ENCODE peak calls at places on chromosome 3, in ten cellular contexts. Q, A, T, K, R, G, X, S, I and L are unnamed samples.

GRCh38 chr3:65729553-65729952 is 309.2 kb downstream of the MAGI1 start:
- DNase-seq in I (no peak), K (no peak), X (no peak), G (no peak), Q (no peak), T (no peak), R (no peak), A (peak), S (no peak), L (no peak)

GRCh38 chr3:35675206-35675605 is 35.9 kb downstream of the ARPP21 start:
- DNase-seq in T (no peak), S (no peak), K (no peak), G (no peak), R (no peak), X (no peak), Q (no peak), A (no peak), I (no peak), L (no peak)

GRCh38 chr3:192835818-192836468 is 81.7 kb downstream of the MB21D2 start:
- DNase-seq in R (peak), A (no peak), G (no peak), X (no peak), T (peak), S (no peak), I (no peak), K (no peak), Q (no peak), L (no peak)

GRCh38 chr3:151431940-151432339 is 28.9 kb downstream of the IGSF10 start:
- DNase-seq in X (no peak), T (no peak), I (no peak), A (no peak), R (no peak), G (no peak), S (no peak), K (no peak), Q (no peak), L (peak)

GRCh38 chr3:112004187-112004586 is 5.5 kb downstream of the TAGLN3 start:
- DNase-seq in R (no peak), T (no peak), G (no peak), K (no peak), Q (no peak), X (no peak), A (no peak), I (no peak), S (no peak), L (no peak)

GRCh38 chr3:47313341-47314055 is 30.8 kb downstream of the KLHL18 start:
- DNase-seq in S (no peak), T (no peak), G (no peak), I (no peak), Q (no peak), X (no peak), R (no peak), A (no peak), K (no peak), L (no peak)

GRCh38 chr3:139120336-139120971 is 75.8 kb upstream of the PRR23C start:
- DNase-seq in Q (no peak), X (peak), A (no peak), S (no peak), I (no peak), G (no peak), T (no peak), R (no peak), K (no peak), L (peak)

GRCh38 chr3:118262800-118263402 is 771.7 kb downstream of the IGSF11 start:
- DNase-seq in R (no peak), G (no peak), I (no peak), X (no peak), S (no peak), Q (no peak), K (no peak), A (no peak), T (no peak), L (no peak)

GRCh38 chr3:124995460-124995994 is 60.3 kb downstream of the HEG1 start:
- DNase-seq in S (no peak), K (peak), G (peak), I (no peak), A (peak), X (no peak), T (peak), R (peak), Q (peak), L (no peak)

GRCh38 chr3:53114412-53115074 is 15.7 kb downstream of the RFT1 start:
- DNase-seq in X (no peak), A (no peak), I (no peak), K (no peak), T (no peak), Q (no peak), S (no peak), G (no peak), R (no peak), L (no peak)

GRCh38 chr3:53109822-53110771 is 20.1 kb downstream of the RFT1 start:
- DNase-seq in G (no peak), X (no peak), Q (peak), R (peak), I (no peak), S (no peak), A (peak), T (peak), K (no peak), L (no peak)

GRCh38 chr3:53113293-53114010 is 16.8 kb downstream of the RFT1 start:
- DNase-seq in S (no peak), T (no peak), R (peak), I (no peak), G (no peak), K (no peak), Q (no peak), X (no peak), A (no peak), L (no peak)

GRCh38 chr3:53116956-53117355 is 13.3 kb downstream of the RFT1 start:
- DNase-seq in I (no peak), Q (no peak), G (no peak), T (no peak), A (no peak), K (no peak), R (no peak), S (no peak), X (no peak), L (no peak)

DNA sequence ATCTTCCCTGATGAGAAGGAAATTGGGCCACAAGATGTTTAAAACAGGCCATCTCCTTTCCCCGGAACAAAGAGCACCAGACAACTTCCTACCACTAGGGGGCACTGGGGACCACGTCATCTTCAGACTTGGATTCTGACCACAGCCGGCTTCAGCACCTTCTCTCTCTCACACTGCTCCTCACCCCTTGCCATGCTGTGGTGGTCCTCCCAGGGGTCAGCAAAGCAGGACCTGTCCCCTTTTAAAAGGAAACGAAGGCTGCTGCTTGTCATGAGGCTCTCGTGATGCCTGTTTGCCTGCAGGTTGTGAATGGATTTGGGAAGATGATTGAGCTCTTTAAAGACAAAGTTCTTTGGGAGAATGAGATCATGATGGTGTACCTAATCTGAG is 16.2 kb downstream of the RFT1 start:
- DNase-seq in K (peak), I (no peak), S (peak), Q (peak), X (peak), G (peak), R (peak), T (peak), A (peak), L (peak)
- TF ChIP-seq POLR2AphosphoS5 in K (no peak), I (no peak), S (no peak), Q (no peak), X (no peak), G (no peak), R (no peak), T (no peak), A (no peak), L (no peak)

GRCh38 chr3:30681276-30682211 is 75.1 kb downstream of the TGFBR2 start:
- DNase-seq in Q (no peak), S (no peak), T (no peak), K (no peak), R (peak), A (peak), G (no peak), I (peak), X (peak), L (no peak)

GRCh38 chr3:30680789-30681188 is 74.4 kb downstream of the TGFBR2 start:
- DNase-seq in R (peak), I (no peak), S (no peak), K (no peak), A (peak), G (no peak), Q (no peak), T (no peak), X (no peak), L (no peak)

GRCh38 chr3:30684361-30684760 is 78.0 kb downstream of the TGFBR2 start:
- DNase-seq in T (no peak), S (no peak), K (no peak), A (no peak), I (no peak), Q (no peak), G (no peak), R (no peak), X (no peak), L (no peak)

GRCh38 chr3:30683769-30684168 is 77.4 kb downstream of the TGFBR2 start:
- DNase-seq in S (no peak), T (no peak), K (no peak), X (no peak), G (no peak), R (no peak), I (no peak), A (no peak), Q (no peak), L (no peak)

GRCh38 chr3:30682434-30683155 is 76.2 kb downstream of the TGFBR2 start:
- DNase-seq in A (no peak), S (no peak), I (no peak), Q (no peak), T (no peak), X (no peak), K (no peak), R (no peak), G (no peak), L (no peak)
- TF ChIP-seq POLR2AphosphoS5 in A (no peak), S (no peak), I (no peak), Q (no peak), T (no peak), X (no peak), K (no peak), R (no peak), G (no peak), L (peak)

GRCh38 chr3:57025237-57025636 is 35.2 kb upstream of the SPATA12 start:
- DNase-seq in S (no peak), X (no peak), K (no peak), I (no peak), T (no peak), Q (no peak), A (no peak), G (no peak), R (no peak), L (no peak)

GRCh38 chr3:57029924-57030323 is 30.5 kb upstream of the SPATA12 start:
- DNase-seq in T (no peak), K (no peak), S (no peak), I (no peak), A (no peak), Q (no peak), R (no peak), X (no peak), G (no peak), L (no peak)

GRCh38 chr3:57029383-57029782 is 31.1 kb upstream of the SPATA12 start:
- DNase-seq in G (no peak), Q (no peak), A (no peak), R (no peak), X (no peak), T (no peak), I (no peak), S (no peak), K (no peak), L (no peak)

GRCh38 chr3:57030711-57031110 is 29.8 kb upstream of the SPATA12 start:
- DNase-seq in K (no peak), S (no peak), X (no peak), T (peak), A (no peak), I (no peak), R (no peak), Q (no peak), G (no peak), L (no peak)

GRCh38 chr3:57026918-57027317 is 33.5 kb upstream of the SPATA12 start:
- DNase-seq in S (no peak), Q (no peak), K (no peak), R (no peak), A (peak), X (no peak), T (no peak), G (no peak), I (no peak), L (no peak)
- TF ChIP-seq POLR2AphosphoS5 in S (no peak), Q (no peak), K (no peak), R (no peak), A (no peak), X (no peak), T (no peak), G (no peak), I (no peak), L (no peak)

GRCh38 chr3:177810162-177810623 is 612.9 kb upstream of the TBL1XR1 start:
- DNase-seq in T (no peak), I (no peak), K (no peak), A (peak), S (no peak), X (no peak), R (no peak), Q (no peak), G (no peak), L (no peak)
- TF ChIP-seq POLR2AphosphoS5 in T (no peak), I (peak), K (peak), A (no peak), S (no peak), X (no peak), R (peak), Q (no peak), G (no peak), L (no peak)